ENCODE peak calls at places on chromosomes 12 and 14, in nine cellular contexts. V is right lobe of liver; U is A172; Q is activated CD4-positive, CD25-positive, alpha-beta regulatory T cell; X is RPMI7951; N is adipocyte; I is GM13977; C is Right ventricle myocardium inferior; L is AML-193. K is an unnamed sample.

GRCh38 chr12:22979854-22980253 is 354.9 kb downstream of the ETNK1 start:
- DNase-seq in L (no peak), N (no peak), I (no peak), X (no peak), U (no peak), Q (no peak), C (no peak), V (no peak), K (no peak)

GRCh38 chr14:55458800-55459577 is 18.6 kb upstream of the TBPL2 start:
- DNase-seq in V (no peak), C (no peak), X (peak), U (peak), N (peak), Q (no peak), L (peak), I (peak), K (peak)

GRCh38 chr12:99418379-99418778 is 229.2 kb upstream of the GARIN6 start:
- DNase-seq in L (no peak), C (no peak), U (no peak), N (no peak), Q (no peak), I (no peak), V (no peak), X (no peak), K (no peak)

GRCh38 chr12:60259241-60259640 is 663.4 kb downstream of the SLC16A7 start:
- DNase-seq in C (no peak), I (no peak), Q (no peak), U (no peak), X (no peak), L (no peak), V (no peak), N (no peak), K (no peak)

GRCh38 chr12:93784339-93785086 is 107.3 kb downstream of the CRADD start:
- DNase-seq in U (peak), I (no peak), N (peak), C (no peak), V (no peak), Q (no peak), X (peak), L (no peak), K (no peak)

GRCh38 chr14:95533391-95533821 is 1.4 kb upstream of the GLRX5 start:
- DNase-seq in U (no peak), C (no peak), L (peak), Q (no peak), X (peak), V (no peak), N (peak), I (no peak), K (no peak)

GRCh38 chr14:101754893-101755292 is 6.6 kb upstream of the PPP2R5C start:
- DNase-seq in C (no peak), I (no peak), L (no peak), N (no peak), V (no peak), X (no peak), U (no peak), Q (no peak), K (no peak)

GRCh38 chr12:57254506-57255280 is 3.7 kb upstream of the STAC3 start:
- DNase-seq in I (no peak), U (no peak), X (no peak), L (no peak), C (no peak), Q (no peak), N (no peak), V (no peak), K (no peak)

GRCh38 chr14:76272774-76273173 is 103.2 kb upstream of the ESRRB start:
- DNase-seq in C (no peak), V (no peak), X (no peak), I (no peak), N (no peak), Q (no peak), L (no peak), U (no peak), K (no peak)

GRCh38 chr12:3496964-3497363 is 6.0 kb downstream of the PRMT8 start:
- DNase-seq in Q (no peak), I (no peak), N (no peak), C (no peak), X (no peak), L (no peak), V (no peak), U (no peak), K (no peak)

GRCh38 chr14:105485720-105486332 is 860 bp upstream of the CRIP1 start:
- DNase-seq in C (peak), V (no peak), I (no peak), X (peak), N (no peak), Q (peak), L (no peak), U (no peak), K (no peak)

GRCh38 chr12:132695431-132695830 is 8.0 kb downstream of the PXMP2 start:
- DNase-seq in V (peak), Q (no peak), C (no peak), N (no peak), U (no peak), I (no peak), X (no peak), L (no peak), K (no peak)

GRCh38 chr12:29229937-29230336 is 80.9 kb downstream of the FAR2 start:
- DNase-seq in Q (no peak), N (no peak), I (no peak), X (no peak), V (no peak), L (no peak), C (no peak), U (no peak), K (no peak)

GRCh38 chr12:11695321-11695720 is 45.8 kb downstream of the ETV6 start:
- DNase-seq in I (no peak), Q (no peak), L (no peak), N (peak), X (peak), C (no peak), V (no peak), U (no peak), K (no peak)

GRCh38 chr14:20138520-20138919 is at the start of gene OR4N5:
- DNase-seq in U (no peak), X (no peak), N (no peak), Q (no peak), V (no peak), I (no peak), C (no peak), L (no peak), K (no peak)

GRCh38 chr12:110338754-110339153 is 57.7 kb downstream of the ATP2A2 start:
- DNase-seq in N (no peak), I (no peak), U (no peak), Q (no peak), C (no peak), X (peak), V (no peak), L (no peak), K (no peak)

GRCh38 chr14:69460093-69460701 is 24.3 kb upstream of the PLEKHD1 start:
- DNase-seq in C (no peak), V (no peak), U (peak), I (peak), Q (peak), X (peak), L (peak), N (peak), K (peak)

GRCh38 chr12:11707535-11707934 is 58.1 kb downstream of the ETV6 start:
- DNase-seq in L (no peak), I (no peak), X (no peak), U (no peak), N (no peak), Q (no peak), V (peak), C (peak), K (no peak)

K was measured in HS-5.